ENCODE peak calls at places on chromosomes 7 and 10, in eight cellular contexts. Z is AG09319; F is stimulated activated CD8-positive, alpha-beta memory T cell treated with anti-CD3 and anti-CD28 coated beads, Interleukin-15, amount 100 ng/mL, for 1 hour; T is activated CD4-positive, alpha-beta T cell treated with anti-CD3 and anti-CD28 coated beads, Interleukin-2, amount 50 U/mL, for 24 hours; S is body of pancreas; E is Ammon's horn; K is activated naive CD8-positive, alpha-beta T cell treated with anti-CD3 and anti-CD28 coated beads for 36 hours; G is kidney tubule cell. O is an unnamed sample.

GRCh38 chr7:121166885-121167284 is 161.9 kb upstream of the WNT16 start:
- DNase-seq in Z (no peak), K (no peak), E (no peak), S (no peak), F (no peak), G (no peak), T (no peak), O (no peak)

GRCh38 chr10:126846469-126846868 is 58.8 kb upstream of the DOCK1 start:
- DNase-seq in Z (no peak), K (no peak), S (no peak), E (no peak), G (no peak), F (no peak), T (no peak), O (no peak)

GRCh38 chr7:157412021-157412443 is 75.2 kb downstream of the DNAJB6 start:
- DNase-seq in Z (no peak), F (no peak), E (no peak), T (peak; percentile 24), K (no peak), G (peak; percentile 65), S (no peak), O (no peak)

GRCh38 chr7:31997423-31997822 is 72.8 kb downstream of the PDE1C start:
- DNase-seq in E (no peak), F (no peak), T (no peak), Z (no peak), K (no peak), G (no peak), S (no peak), O (no peak)

GRCh38 chr7:107846324-107846723 is 43.3 kb upstream of the SLC26A3 start:
- DNase-seq in S (no peak), F (no peak), G (no peak), T (no peak), K (no peak), Z (no peak), E (peak; percentile 28), O (no peak)

GRCh38 chr7:112433289-112433688 is 17.0 kb upstream of the IFRD1 start:
- DNase-seq in S (no peak), F (no peak), Z (no peak), E (no peak), G (no peak), T (no peak), K (no peak), O (no peak)

GRCh38 chr10:78416031-78416800 is 382.6 kb downstream of the RPS24 start:
- DNase-seq in E (no peak), S (no peak), G (peak; percentile 79), K (no peak), Z (no peak), T (no peak), F (no peak), O (no peak)

GRCh38 chr10:120508393-120508792 is 51.4 kb downstream of the PLPP4 start:
- DNase-seq in T (no peak), G (peak; percentile 94), Z (no peak), F (no peak), S (no peak), E (peak; percentile 58), K (peak; percentile 8), O (no peak)

GRCh38 chr10:109588259-109588658 is 335.1 kb downstream of the XPNPEP1 start:
- DNase-seq in T (no peak), G (no peak), E (no peak), Z (no peak), S (no peak), K (no peak), F (no peak), O (no peak)

GRCh38 chr7:7439564-7439963 is 96.1 kb downstream of the COL28A1 start:
- DNase-seq in K (no peak), G (peak; percentile 6), E (no peak), S (no peak), Z (no peak), F (no peak), T (no peak), O (no peak)

GRCh38 chr10:94489976-94490788 is 55.4 kb upstream of the HELLS start:
- DNase-seq in T (no peak), Z (no peak), F (no peak), G (no peak), K (no peak), S (no peak), E (no peak), O (no peak)

GRCh38 chr7:116434820-116435341 is 64.7 kb upstream of the CAV2 start:
- DNase-seq in F (no peak), E (no peak), Z (no peak), T (no peak), S (no peak), G (peak; percentile 72), K (no peak), O (no peak)

GRCh38 chr7:151755131-151755787 is 121.7 kb downstream of the PRKAG2 start:
- DNase-seq in Z (no peak), G (peak; percentile 25), T (no peak), K (peak; percentile 17), S (no peak), E (no peak), F (no peak), O (no peak)

GRCh38 chr7:130818056-130818455 is 84.0 kb upstream of the KLF14 start:
- DNase-seq in S (no peak), E (no peak), T (no peak), G (no peak), Z (no peak), K (no peak), F (no peak), O (no peak)

GRCh38 chr10:16716051-16716450 is 101.2 kb downstream of the RSU1 start:
- DNase-seq in T (no peak), K (no peak), E (no peak), S (no peak), F (no peak), Z (no peak), G (no peak), O (no peak)

GRCh38 chr10:68665841-68666240 is 55.2 kb upstream of the CCAR1 start:
- DNase-seq in K (no peak), E (no peak), S (no peak), Z (peak; percentile 20), T (no peak), F (no peak), G (peak; percentile 62), O (no peak)

GRCh38 chr7:130970196-130970595 is 236.2 kb upstream of the KLF14 start:
- DNase-seq in T (no peak), F (no peak), G (no peak), Z (no peak), K (peak; percentile 41), E (no peak), S (no peak), O (no peak)

GRCh38 chr10:91167406-91167805 is 53.1 kb upstream of the PCGF5 start:
- DNase-seq in T (no peak), E (no peak), G (no peak), K (no peak), S (no peak), Z (no peak), F (no peak), O (no peak)

GRCh38 chr10:97065686-97066679 is 119.8 kb downstream of the SLIT1 start:
- DNase-seq in G (no peak), F (no peak), K (no peak), E (no peak), S (no peak), Z (no peak), T (no peak), O (no peak)

O was measured in breast epithelium.